ENCODE peak calls at places on chromosome 22, in six cellular contexts. Z is lower lobe of right lung, G is WTC11, H is astrocyte of the spinal cord, E is pulmonary artery endothelial cell, V is LoVo. R is an unnamed sample.

GRCh38 chr22:32531955-32532818 is 57.6 kb downstream of the FBXO7 start:
- DNase-seq in H (peak), V (no peak), G (peak), Z (peak), E (no peak), R (no peak)

GRCh38 chr22:45334068-45334467 is 24.3 kb downstream of the FAM118A start:
- DNase-seq in H (no peak), E (no peak), V (no peak), Z (no peak), G (no peak), R (peak)

GRCh38 chr22:42277988-42278776 is 7.7 kb upstream of the TCF20 start:
- DNase-seq in E (no peak), V (no peak), H (no peak), Z (no peak), G (no peak), R (no peak)

GRCh38 chr22:37925311-37925710 is 19.2 kb downstream of the MICALL1 start:
- DNase-seq in G (no peak), E (no peak), Z (no peak), V (no peak), H (no peak), R (no peak)

GRCh38 chr22:37109242-37109917 is at the start of gene TMPRSS6:
- DNase-seq in Z (no peak), H (no peak), V (no peak), G (no peak), E (no peak), R (no peak)

GRCh38 chr22:25112538-25113253 is 87.0 kb upstream of the CRYBB3 start:
- DNase-seq in H (no peak), G (no peak), Z (no peak), V (no peak), E (no peak), R (no peak)

GRCh38 chr22:22820626-22821025 is 67.0 kb upstream of the IGLL5 start:
- DNase-seq in E (no peak), V (no peak), Z (no peak), G (no peak), H (no peak), R (no peak)

GRCh38 chr22:35681454-35682050 is 33.3 kb downstream of the APOL6 start:
- DNase-seq in H (no peak), Z (no peak), E (no peak), V (no peak), G (no peak), R (no peak)

GRCh38 chr22:27387561-27387960 is 414.0 kb downstream of the MN1 start:
- DNase-seq in G (no peak), V (no peak), H (no peak), E (no peak), Z (no peak), R (no peak)

GRCh38 chr22:41870786-41871185 is 37.9 kb downstream of the SREBF2 start:
- DNase-seq in V (no peak), H (no peak), E (no peak), Z (no peak), G (no peak), R (no peak)

GRCh38 chr22:37910863-37911262 is 4.8 kb downstream of the MICALL1 start:
- DNase-seq in Z (no peak), H (no peak), E (no peak), G (peak), V (no peak), R (no peak)

GRCh38 chr22:43381693-43382092 is 30.1 kb upstream of the MPPED1 start:
- DNase-seq in Z (peak), E (no peak), V (no peak), H (no peak), G (no peak), R (no peak)

GRCh38 chr22:49564666-49565515 is 262.8 kb downstream of the BRD1 start:
- DNase-seq in Z (no peak), V (no peak), H (no peak), G (no peak), E (no peak), R (no peak)

GRCh38 chr22:20551805-20552449 is 44.5 kb downstream of the MED15 start:
- DNase-seq in V (no peak), Z (no peak), G (no peak), H (no peak), E (no peak), R (no peak)

GRCh38 chr22:46649176-46650077 is 29.2 kb downstream of the GRAMD4 start:
- DNase-seq in G (no peak), H (peak), E (no peak), Z (no peak), V (no peak), R (no peak)

GRCh38 chr22:44266811-44267760 is 45.7 kb downstream of the SHISAL1 start:
- DNase-seq in V (no peak), H (no peak), G (no peak), Z (peak), E (no peak), R (no peak)

R was measured in foreskin keratinocyte.